ENCODE peak calls at places on chromosomes 6 and 20, in five cellular contexts. Q is neuronal stem cell, M is mesendoderm, L is IMR-90, S is trophoblast cell. W is an unnamed sample.

GRCh38 chr6:135782517-135782916 is 69.0 kb upstream of the PDE7B start:
- DNase-seq in Q (no peak), M (no peak), L (peak), S (no peak), W (no peak)

GRCh38 chr20:57619053-57619831 is 984 bp downstream of the ZBP1 start:
- DNase-seq in Q (no peak), M (no peak), L (no peak), S (no peak), W (peak)

GRCh38 chr6:133948472-133948871 is 4.6 kb upstream of the TBPL1 start:
- DNase-seq in Q (no peak), M (no peak), L (no peak), S (no peak), W (no peak)

GRCh38 chr20:22836211-22836610 is 198.9 kb upstream of the SSTR4 start:
- DNase-seq in Q (no peak), M (peak), L (no peak), S (peak), W (no peak)

GRCh38 chr6:169215201-169215661 is 38.4 kb downstream of the THBS2 start:
- DNase-seq in Q (no peak), M (peak), L (peak), S (no peak), W (no peak)

GRCh38 chr6:106799008-106799952 is 169.9 kb downstream of the QRSL1 start:
- DNase-seq in Q (no peak), M (peak), L (peak), S (no peak), W (no peak)

GRCh38 chr6:169046483-169047192 is 207.0 kb downstream of the THBS2 start:
- DNase-seq in Q (no peak), M (no peak), L (peak), S (no peak), W (no peak)

GRCh38 chr6:108789475-108789874 is 58.7 kb upstream of the ARMC2 start:
- DNase-seq in Q (no peak), M (no peak), L (no peak), S (no peak), W (no peak)

GRCh38 chr6:134517145-134517658 is 199.3 kb upstream of the SGK1 start:
- DNase-seq in Q (no peak), M (peak), L (peak), S (no peak), W (no peak)

GRCh38 chr6:158730175-158730907 is 80.5 kb downstream of the SYTL3 start:
- DNase-seq in Q (no peak), M (peak), L (no peak), S (peak), W (no peak)

GRCh38 chr6:100456881-100457220 is 7.9 kb downstream of the SIM1 start:
- DNase-seq in Q (peak), M (no peak), L (no peak), S (no peak), W (no peak)

GRCh38 chr6:166078294-166078693 is 89.4 kb downstream of the TBXT start:
- DNase-seq in Q (no peak), M (no peak), L (peak), S (peak), W (no peak)

GRCh38 chr6:107668826-107669474 is 155.2 kb downstream of the SCML4 start:
- DNase-seq in Q (no peak), M (no peak), L (no peak), S (no peak), W (no peak)

GRCh38 chr20:60297649-60298048 is 339.4 kb downstream of the CDH26 start:
- DNase-seq in Q (no peak), M (no peak), L (no peak), S (no peak), W (no peak)

GRCh38 chr6:107870379-107870778 is 46.3 kb upstream of the SCML4 start:
- DNase-seq in Q (no peak), M (no peak), L (peak), S (no peak), W (no peak)

GRCh38 chr6:25959890-25960531 is 2.6 kb upstream of the TRIM38 start:
- DNase-seq in Q (no peak), M (no peak), L (peak), S (no peak), W (no peak)

GRCh38 chr6:134217110-134217509 is 100.8 kb downstream of the SGK1 start:
- DNase-seq in Q (no peak), M (no peak), L (peak), S (no peak), W (no peak)

GRCh38 chr6:54115966-54116365 is 4.7 kb downstream of the MLIP start:
- DNase-seq in Q (no peak), M (no peak), L (no peak), S (no peak), W (no peak)

GRCh38 chr20:35129647-35130069 is 17.5 kb downstream of the EDEM2 start:
- DNase-seq in Q (no peak), M (no peak), L (peak), S (no peak), W (no peak)

GRCh38 chr6:113009682-113010081 is 662.6 kb downstream of the RFPL4B start:
- DNase-seq in Q (no peak), M (no peak), L (peak), S (peak), W (no peak)

GRCh38 chr6:148671952-148672351 is 74.9 kb upstream of the UST start:
- DNase-seq in Q (no peak), M (no peak), L (no peak), S (no peak), W (no peak)

GRCh38 chr6:107026965-107027364 is 1.0 kb upstream of the MTRES1 start:
- DNase-seq in Q (no peak), M (no peak), L (no peak), S (no peak), W (no peak)

GRCh38 chr6:5036309-5036708 is 32.5 kb upstream of the RPP40 start:
- DNase-seq in Q (peak), M (peak), L (peak), S (peak), W (no peak)

DNA sequence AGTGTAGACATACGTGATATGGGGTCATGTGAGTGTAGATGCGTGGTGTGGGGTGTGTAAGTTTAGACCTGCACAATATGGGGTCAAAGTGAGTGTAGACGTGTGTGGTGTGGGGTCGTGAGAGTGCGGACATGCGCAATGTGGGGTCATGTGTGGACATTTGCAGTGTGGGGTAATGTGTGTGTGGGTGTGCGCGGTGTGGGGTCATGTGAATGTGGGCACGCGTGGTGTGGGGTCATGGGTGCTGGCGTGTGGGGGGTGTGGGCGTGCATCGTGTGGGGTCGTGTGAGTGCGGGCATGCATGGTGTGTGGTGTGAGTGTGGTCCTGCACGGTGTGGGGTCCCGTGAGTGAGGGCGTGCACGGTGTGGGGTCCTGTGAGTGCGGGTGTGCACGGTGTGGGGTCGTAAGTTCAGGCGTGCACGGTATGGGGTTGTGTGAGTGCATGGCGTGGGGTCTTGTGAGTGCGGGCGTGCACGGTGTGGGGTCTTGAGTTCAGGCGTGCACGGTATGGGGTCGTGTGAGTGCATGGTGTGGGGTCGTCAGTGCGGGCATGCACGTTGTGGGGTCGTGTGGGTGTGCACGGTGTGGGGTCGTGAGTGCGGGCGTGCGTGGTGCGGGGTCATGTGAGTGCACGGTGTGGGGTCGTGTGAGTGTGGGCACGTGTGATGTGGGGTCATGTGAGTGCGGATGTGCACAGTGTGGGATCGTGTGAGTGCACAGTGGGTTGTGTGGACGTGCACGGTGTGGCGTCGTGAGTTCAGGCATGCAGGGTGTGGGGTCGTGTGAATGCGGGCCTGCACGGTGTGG is 14.3 kb downstream of the PCMTD2 start:
- DNase-seq in Q (no peak), M (no peak), L (no peak), S (no peak), W (no peak)
- H3K23ac ChIP-seq in Q (peak), M (no peak), L (no peak), S (no peak), W (no peak)

GRCh38 chr6:24721461-24722215 is 2.7 kb upstream of the C6orf62 start:
- DNase-seq in Q (no peak), M (no peak), L (peak), S (no peak), W (no peak)

GRCh38 chr6:24718449-24719124 is 367 bp downstream of the C6orf62 start:
- DNase-seq in Q (no peak), M (peak), L (no peak), S (no peak), W (no peak)

GRCh38 chr6:24720131-24720603 is 1.2 kb upstream of the C6orf62 start:
- DNase-seq in Q (peak), M (peak), L (peak), S (peak), W (no peak)

GRCh38 chr6:24719125-24719931 is at the start of gene C6orf62:
- DNase-seq in Q (peak), M (peak), L (peak), S (peak), W (no peak)

DNA sequence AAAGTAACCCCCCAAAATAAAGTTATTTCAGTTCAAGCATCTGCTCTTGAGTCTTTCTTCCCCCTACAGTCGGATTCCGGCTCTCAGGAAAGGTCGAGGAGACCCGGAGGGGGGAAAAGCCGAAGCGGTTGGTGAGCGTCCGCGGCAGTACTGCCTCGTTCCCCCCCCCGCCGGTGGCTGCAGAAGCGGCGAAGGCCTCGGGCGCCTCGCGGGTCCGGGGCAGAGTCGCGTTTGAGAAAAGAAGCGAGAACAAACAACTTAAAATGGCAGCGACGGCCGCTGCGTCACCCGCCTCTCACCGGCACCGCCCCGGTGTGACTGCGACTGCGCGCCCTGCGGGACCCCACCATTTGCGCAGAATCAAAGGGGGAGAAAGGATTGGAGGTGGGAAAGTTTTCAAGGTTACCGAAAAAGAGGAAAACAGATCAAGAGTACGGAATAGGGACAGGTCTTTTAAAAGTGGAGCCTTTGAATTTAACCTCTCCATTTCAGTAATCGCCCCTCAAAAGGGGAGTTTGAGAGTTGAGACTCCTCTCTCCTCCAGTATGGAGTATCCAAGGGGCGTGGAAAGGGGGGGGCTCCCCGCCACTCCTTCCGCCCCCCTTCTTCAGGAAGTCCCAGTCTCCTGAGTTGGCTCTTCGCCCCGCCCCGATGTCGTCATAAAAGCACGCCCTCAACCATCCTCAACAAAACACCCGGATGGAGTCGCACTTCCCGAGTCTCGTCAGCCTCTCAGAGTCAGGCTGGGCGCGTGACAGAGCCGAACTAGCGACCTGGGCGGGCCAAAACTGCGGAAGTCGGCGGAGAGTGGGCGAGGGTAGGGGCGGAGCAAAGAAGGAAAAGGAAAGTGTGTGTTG is 1.9 kb upstream of the C6orf62 start:
- DNase-seq in Q (peak), M (peak), L (peak), S (peak), W (peak)
- H3K23ac ChIP-seq in Q (peak), M (no peak), L (peak), S (no peak), W (no peak)

GRCh38 chr20:9253140-9253539 is 184.3 kb downstream of the PLCB4 start:
- DNase-seq in Q (no peak), M (no peak), L (no peak), S (no peak), W (no peak)
- H3K23ac ChIP-seq in Q (no peak), M (no peak), L (no peak), S (no peak), W (no peak)

DNA sequence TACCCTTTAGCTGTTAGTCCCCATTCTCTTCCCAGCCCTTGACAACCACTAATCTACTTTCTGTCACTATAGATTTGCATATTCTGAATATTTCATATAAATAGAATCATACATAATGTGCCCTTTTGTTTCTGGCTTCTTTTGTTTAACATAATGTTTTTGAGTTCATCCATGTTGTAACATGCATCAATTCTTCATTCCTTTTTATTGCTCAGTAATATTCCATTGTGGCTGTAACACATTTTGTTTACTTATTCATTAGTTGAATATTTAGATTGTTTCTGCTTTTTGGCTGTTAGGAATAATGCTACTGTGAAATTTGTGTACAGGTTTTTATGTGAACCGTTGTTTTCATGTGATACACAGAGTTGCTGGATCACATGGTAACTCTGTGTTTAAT is 22.5 kb downstream of the STK4 start:
- DNase-seq in Q (no peak), M (no peak), L (no peak), S (no peak), W (no peak)
- H3K23ac ChIP-seq in Q (no peak), M (no peak), L (no peak), S (no peak), W (no peak)

GRCh38 chr6:45436544-45437440 is 59.1 kb upstream of the SUPT3H start:
- DNase-seq in Q (no peak), M (peak), L (peak), S (no peak), W (no peak)
- H3K23ac ChIP-seq in Q (no peak), M (no peak), L (peak), S (no peak), W (no peak)

GRCh38 chr6:87700729-87701675 is 1.0 kb downstream of the AKIRIN2 start:
- DNase-seq in Q (peak), M (peak), L (peak), S (peak), W (no peak)
- H3K23ac ChIP-seq in Q (peak), M (peak), L (peak), S (no peak), W (no peak)

DNA sequence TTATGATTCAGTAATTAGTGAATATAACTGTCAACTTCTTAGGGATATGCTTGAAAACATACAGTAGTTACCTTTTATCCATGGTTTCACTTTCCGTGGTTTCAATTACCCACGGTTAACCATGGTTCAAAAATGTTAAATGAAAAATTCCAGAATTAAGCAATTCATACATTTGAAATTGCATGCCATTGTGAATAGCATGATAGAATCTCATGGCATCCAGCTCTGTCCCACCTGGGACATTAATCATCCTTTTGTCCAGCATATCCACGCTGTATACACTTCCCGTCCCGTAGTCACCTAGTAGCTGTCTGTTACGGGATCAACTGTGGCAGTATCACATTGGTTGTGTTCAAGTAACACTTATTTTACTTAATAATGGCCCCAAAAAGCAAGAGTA is 781.7 kb upstream of the CITED2 start:
- DNase-seq in Q (no peak), M (no peak), L (no peak), S (peak), W (no peak)
- H3K23ac ChIP-seq in Q (no peak), M (no peak), L (no peak), S (no peak), W (no peak)

GRCh38 chr20:25118529-25118928 is 36.6 kb upstream of the VSX1 start:
- DNase-seq in Q (no peak), M (no peak), L (no peak), S (no peak), W (no peak)
- H3K23ac ChIP-seq in Q (peak), M (no peak), L (no peak), S (peak), W (no peak)

GRCh38 chr6:52574709-52575489 is 2.0 kb downstream of the TRAM2 start:
- DNase-seq in Q (no peak), M (no peak), L (no peak), S (peak), W (no peak)

GRCh38 chr6:52576392-52577021 is 353 bp downstream of the TRAM2 start:
- DNase-seq in Q (peak), M (peak), L (peak), S (peak), W (no peak)

GRCh38 chr6:52577022-52577777 is at the start of gene TRAM2:
- DNase-seq in Q (peak), M (peak), L (peak), S (peak), W (peak)

GRCh38 chr6:52575490-52575868 is 1.4 kb downstream of the TRAM2 start:
- DNase-seq in Q (no peak), M (no peak), L (no peak), S (no peak), W (no peak)

GRCh38 chr6:52576054-52576391 is 837 bp downstream of the TRAM2 start:
- DNase-seq in Q (no peak), M (no peak), L (no peak), S (no peak), W (no peak)
- H3K23ac ChIP-seq in Q (no peak), M (no peak), L (peak), S (no peak), W (no peak)

GRCh38 chr6:87155920-87156600 is 695 bp downstream of the ZNF292 start:
- DNase-seq in Q (peak), M (peak), L (peak), S (peak), W (no peak)

GRCh38 chr6:87154641-87155271 is 609 bp upstream of the ZNF292 start:
- DNase-seq in Q (no peak), M (peak), L (peak), S (peak), W (no peak)

GRCh38 chr6:87151786-87152527 is 3.4 kb upstream of the ZNF292 start:
- DNase-seq in Q (peak), M (peak), L (peak), S (peak), W (peak)

GRCh38 chr6:87152528-87152950 is 2.8 kb upstream of the ZNF292 start:
- DNase-seq in Q (no peak), M (no peak), L (peak), S (no peak), W (peak)

GRCh38 chr6:87155272-87155919 is at the start of gene ZNF292:
- DNase-seq in Q (peak), M (peak), L (peak), S (peak), W (peak)
- H3K23ac ChIP-seq in Q (peak), M (peak), L (peak), S (peak), W (no peak)